ENCODE peak calls at places on chromosomes 5 and 9, in ten cellular contexts. N is IMR-90, U is right lobe of liver, W is ovary, J is transverse colon, O is A549, Z is HCT116, Q is prostate gland, E is GM12878, K is upper lobe of left lung. Y is an unnamed sample.

GRCh38 chr5:83294246-83294645 is 177.3 kb upstream of the VCAN start:
- DNase-seq in N (no peak), U (no peak), W (no peak), J (no peak), O (no peak), Z (no peak), Q (no peak), E (no peak), K (no peak), Y (no peak)

GRCh38 chr9:126546036-126546435 is 67.7 kb upstream of the LMX1B start:
- DNase-seq in N (no peak), U (peak; percentile 33), W (no peak), J (no peak), O (no peak), Z (no peak), Q (no peak), E (no peak), K (no peak), Y (no peak)

GRCh38 chr5:53041071-53041692 is 52.0 kb downstream of the ITGA2 start:
- DNase-seq in N (peak; percentile 65), U (no peak), W (no peak), J (no peak), O (no peak), Z (no peak), Q (no peak), E (peak; percentile 21), K (no peak), Y (no peak)

GRCh38 chr9:126763130-126763764 is 41.6 kb upstream of the ZBTB43 start:
- DNase-seq in N (no peak), U (no peak), W (no peak), J (no peak), O (peak; percentile 40), Z (peak; percentile 65), Q (no peak), E (no peak), K (no peak), Y (peak; percentile 68)

GRCh38 chr9:109198736-109199384 is 31.8 kb upstream of the FRRS1L start:
- DNase-seq in N (no peak), U (no peak), W (no peak), J (no peak), O (no peak), Z (peak; percentile 26), Q (no peak), E (no peak), K (no peak), Y (no peak)

GRCh38 chr9:6126377-6126776 is 89.2 kb upstream of the IL33 start:
- DNase-seq in N (no peak), U (no peak), W (no peak), J (no peak), O (no peak), Z (no peak), Q (no peak), E (no peak), K (no peak), Y (no peak)

GRCh38 chr5:123802298-123802951 is 290.4 kb downstream of the CSNK1G3 start:
- DNase-seq in N (no peak), U (no peak), W (no peak), J (no peak), O (no peak), Z (no peak), Q (no peak), E (no peak), K (no peak), Y (no peak)

GRCh38 chr5:25646421-25647341 is 1001.9 kb upstream of the CDH10 start:
- DNase-seq in N (no peak), U (no peak), W (no peak), J (no peak), O (no peak), Z (no peak), Q (no peak), E (no peak), K (no peak), Y (no peak)

GRCh38 chr5:36395260-36395659 is 93.6 kb upstream of the RANBP3L start:
- DNase-seq in N (no peak), U (no peak), W (no peak), J (no peak), O (no peak), Z (no peak), Q (no peak), E (no peak), K (no peak), Y (no peak)

GRCh38 chr5:39501403-39501802 is 76.6 kb upstream of the DAB2 start:
- DNase-seq in N (peak; percentile 90), U (no peak), W (peak; percentile 57), J (no peak), O (no peak), Z (no peak), Q (no peak), E (no peak), K (no peak), Y (peak; percentile 36)

GRCh38 chr5:60540855-60541805 is 158.8 kb downstream of the DEPDC1B start:
- DNase-seq in N (peak; percentile 53), U (no peak), W (no peak), J (no peak), O (no peak), Z (no peak), Q (no peak), E (peak; percentile 90), K (no peak), Y (no peak)
- TF ChIP-seq POLR2A in N (no peak), U (no peak), W (no peak), J (no peak), O (no peak), Z (no peak), Q (no peak), E (no peak), K (no peak), Y (no peak)

GRCh38 chr9:35048521-35048920 is 23.9 kb downstream of the VCP start:
- DNase-seq in N (no peak), U (no peak), W (no peak), J (no peak), O (no peak), Z (no peak), Q (no peak), E (no peak), K (no peak), Y (no peak)

GRCh38 chr9:35056571-35057270 is 15.7 kb downstream of the VCP start:
- DNase-seq in N (no peak), U (no peak), W (no peak), J (no peak), O (no peak), Z (no peak), Q (no peak), E (no peak), K (no peak), Y (no peak)

GRCh38 chr9:35054871-35055644 is 17.4 kb downstream of the VCP start:
- DNase-seq in N (no peak), U (no peak), W (no peak), J (no peak), O (no peak), Z (no peak), Q (no peak), E (no peak), K (no peak), Y (no peak)

GRCh38 chr9:35054185-35054835 is 18.1 kb downstream of the VCP start:
- DNase-seq in N (no peak), U (no peak), W (no peak), J (no peak), O (no peak), Z (no peak), Q (no peak), E (no peak), K (no peak), Y (no peak)

DNA sequence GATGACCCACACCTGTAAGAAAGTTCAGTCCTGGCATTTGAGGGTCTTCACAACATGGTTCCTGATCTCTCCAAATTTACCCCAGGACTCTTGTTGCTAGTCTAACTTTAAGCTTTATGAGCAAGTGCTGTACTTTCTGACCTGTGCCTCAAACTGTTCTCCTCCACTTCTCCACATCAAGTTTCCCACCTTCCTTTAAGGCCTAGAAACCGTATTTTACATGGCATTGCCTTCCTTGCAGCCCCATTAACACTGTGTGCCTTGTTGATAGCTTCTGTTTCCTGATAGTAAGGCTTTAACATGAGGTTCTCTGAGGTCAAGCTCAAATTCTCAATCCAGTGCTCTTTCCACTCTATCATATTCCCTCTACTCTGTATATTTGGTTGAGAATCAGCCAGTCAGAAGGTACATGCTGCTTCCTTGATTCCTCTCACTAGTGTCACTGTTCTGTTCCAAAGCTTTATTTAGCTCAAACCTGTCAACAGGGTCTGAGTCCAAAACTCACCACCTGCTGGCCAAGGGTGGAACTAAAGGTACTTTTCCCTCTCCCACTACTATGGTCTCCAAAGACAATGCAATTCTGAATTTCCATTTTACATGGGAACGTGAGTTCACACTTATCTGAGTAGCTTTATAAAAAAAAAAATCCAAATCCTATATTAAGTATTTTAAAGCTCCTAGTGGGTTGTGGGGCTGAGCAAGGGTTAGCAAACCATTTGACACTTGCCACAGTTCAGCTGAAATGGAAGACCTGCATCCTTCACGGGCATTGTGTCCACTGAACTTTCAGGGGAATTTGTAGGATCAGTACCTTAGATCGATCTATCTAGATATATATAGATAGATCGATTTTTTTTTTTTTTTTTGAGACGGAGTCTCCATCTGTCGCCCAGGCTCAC is 21.1 kb downstream of the VCP start:
- DNase-seq in N (peak; percentile 57), U (no peak), W (no peak), J (peak; percentile 41), O (peak; percentile 46), Z (peak; percentile 27), Q (peak; percentile 23), E (no peak), K (no peak), Y (no peak)
- TF ChIP-seq POLR2A in N (no peak), U (no peak), W (no peak), J (no peak), O (no peak), Z (no peak), Q (no peak), E (no peak), K (no peak), Y (no peak)

GRCh38 chr9:131302244-131303075 is 12.9 kb downstream of the PLPP7 start:
- DNase-seq in N (no peak), U (no peak), W (no peak), J (no peak), O (no peak), Z (no peak), Q (no peak), E (no peak), K (peak; percentile 37), Y (no peak)
- TF ChIP-seq POLR2A in N (no peak), U (no peak), W (no peak), J (no peak), O (no peak), Z (no peak), Q (no peak), E (no peak), K (no peak), Y (no peak)

GRCh38 chr9:68720656-68721313 is 15.7 kb downstream of the PIP5K1B start:
- DNase-seq in N (no peak), U (no peak), W (no peak), J (no peak), O (no peak), Z (no peak), Q (no peak), E (no peak), K (no peak), Y (no peak)
- TF ChIP-seq POLR2A in N (no peak), U (no peak), W (no peak), J (no peak), O (no peak), Z (no peak), Q (no peak), E (no peak), K (no peak), Y (no peak)

Y was measured in H54.